ENCODE peak calls at places on chromosomes 12 and 14, in four cellular contexts. Q is K562; O is naive thymus-derived CD4-positive, alpha-beta T cell; H is HepG2. K is an unnamed sample.

GRCh38 chr14:68598621-68599447 is 194.0 kb downstream of the ZFP36L1 start:
- DNase-seq in O (no peak), Q (no peak), H (peak), K (peak)

GRCh38 chr12:109836916-109837315 is 3.7 kb upstream of the TRPV4 start:
- DNase-seq in O (no peak), Q (no peak), H (no peak), K (no peak)

GRCh38 chr12:108582509-108582908 is 15.4 kb downstream of the TMEM119 start:
- DNase-seq in Q (no peak), H (no peak), O (no peak), K (no peak)

GRCh38 chr12:52280319-52280795 is 5.9 kb downstream of the KRT86 start:
- DNase-seq in O (no peak), H (peak), Q (no peak), K (peak)

GRCh38 chr12:5230151-5230550 is 186.5 kb downstream of the KCNA5 start:
- DNase-seq in O (no peak), Q (no peak), H (no peak), K (no peak)

GRCh38 chr12:70671698-70672097 is 34.5 kb upstream of the PTPRB start:
- DNase-seq in H (no peak), O (no peak), Q (no peak), K (no peak)

GRCh38 chr12:113978080-113978479 is 12.0 kb upstream of the RBM19 start:
- DNase-seq in O (no peak), Q (no peak), H (no peak), K (no peak)

GRCh38 chr14:74169906-74170305 is 69.3 kb upstream of the VSX2 start:
- DNase-seq in H (no peak), O (no peak), Q (no peak), K (no peak)

GRCh38 chr12:123270380-123271181 is 1.1 kb downstream of the CDK2AP1 start:
- DNase-seq in Q (no peak), H (peak), O (no peak), K (peak)

GRCh38 chr12:25933001-25933400 is 25.5 kb upstream of the RASSF8 start:
- DNase-seq in H (no peak), Q (no peak), O (no peak), K (no peak)

GRCh38 chr12:131357152-131357747 is 353.6 kb upstream of the SFSWAP start:
- DNase-seq in H (no peak), Q (no peak), O (no peak), K (no peak)

GRCh38 chr12:105334568-105334967 is 4.1 kb downstream of the C12orf75 start:
- DNase-seq in O (no peak), H (no peak), Q (no peak), K (no peak)

GRCh38 chr14:37036669-37037341 is 135.6 kb downstream of the SLC25A21 start:
- DNase-seq in Q (no peak), O (no peak), H (peak), K (no peak)

GRCh38 chr14:102937331-102938175 is 15.1 kb downstream of the AMN start:
- DNase-seq in O (no peak), H (no peak), Q (no peak), K (no peak)

GRCh38 chr14:77024171-77024627 is 4.3 kb downstream of the IRF2BPL start:
- DNase-seq in H (peak), O (peak), Q (peak), K (peak)

GRCh38 chr12:101826766-101827368 is 3.9 kb downstream of the GNPTAB start:
- DNase-seq in O (no peak), H (no peak), Q (no peak), K (no peak)

GRCh38 chr12:100913872-100914600 is 119.5 kb downstream of the ANO4 start:
- DNase-seq in O (no peak), Q (no peak), H (no peak), K (no peak)

DNA sequence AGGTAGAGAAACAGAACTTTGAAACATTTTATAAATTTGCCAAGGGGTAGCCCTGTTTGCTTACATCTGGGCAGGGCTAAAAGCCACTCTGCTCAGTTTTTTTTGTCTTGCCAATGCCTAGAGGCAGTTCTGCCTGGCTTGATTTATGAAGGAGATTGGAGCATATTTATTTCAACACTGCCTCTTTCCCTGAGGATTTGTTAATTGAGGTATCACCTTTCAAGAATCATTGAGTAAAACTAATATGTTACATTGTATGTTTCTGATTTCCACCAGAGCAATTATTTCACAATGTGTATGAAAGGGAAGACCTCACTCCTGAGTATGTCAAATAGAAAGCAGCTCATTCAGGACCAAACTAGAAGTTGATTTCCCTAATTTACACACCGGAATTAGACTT is 160.8 kb downstream of the GXYLT1 start:
- DNase-seq in O (no peak), Q (no peak), H (no peak), K (no peak)
- H3K27ac ChIP-seq in O (no peak), Q (no peak), H (no peak), K (no peak)

GRCh38 chr14:99839696-99840095 is 46.5 kb downstream of the EML1 start:
- DNase-seq in Q (no peak), O (no peak), H (no peak), K (no peak)

GRCh38 chr14:99840774-99841305 is 47.6 kb downstream of the EML1 start:
- DNase-seq in Q (no peak), O (no peak), H (no peak), K (no peak)

GRCh38 chr14:99840265-99840664 is 47.1 kb downstream of the EML1 start:
- DNase-seq in Q (no peak), O (no peak), H (no peak), K (no peak)

GRCh38 chr14:99837822-99838221 is 44.6 kb downstream of the EML1 start:
- DNase-seq in Q (no peak), O (no peak), H (no peak), K (no peak)

DNA sequence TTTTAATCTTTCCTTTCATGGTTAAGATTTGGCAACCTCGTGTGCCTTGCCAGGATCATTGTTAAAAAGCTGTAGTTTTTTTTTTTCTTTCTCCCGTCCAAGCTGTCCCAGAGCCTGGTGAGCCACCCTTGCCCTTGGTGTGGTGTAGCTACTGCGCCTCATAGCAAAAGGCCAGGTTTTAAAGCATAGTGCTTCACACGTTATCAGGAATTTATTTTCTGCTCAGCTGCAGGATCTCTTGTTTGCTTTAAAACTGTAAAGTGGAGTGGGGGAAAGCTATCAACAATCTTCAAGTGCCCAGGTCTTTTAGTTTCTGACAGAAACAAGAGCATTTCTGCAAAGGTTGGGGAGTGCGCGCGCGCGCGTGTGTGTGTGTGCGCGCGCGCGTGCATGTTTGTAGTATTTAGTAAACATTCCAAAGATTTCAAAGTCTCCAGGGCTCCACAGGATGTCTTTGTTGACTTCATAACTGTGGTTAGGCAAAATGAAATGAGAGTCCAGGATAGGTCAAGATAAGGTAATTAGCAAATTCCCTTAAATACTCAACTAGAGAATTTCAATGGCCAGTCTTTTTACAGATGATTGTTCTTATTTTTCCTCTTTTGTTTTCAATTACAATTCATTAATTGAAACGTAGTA is 45.5 kb downstream of the EML1 start:
- DNase-seq in O (no peak), Q (no peak), H (peak), K (peak)
- H3K27ac ChIP-seq in O (no peak), Q (no peak), H (no peak), K (peak)

DNA sequence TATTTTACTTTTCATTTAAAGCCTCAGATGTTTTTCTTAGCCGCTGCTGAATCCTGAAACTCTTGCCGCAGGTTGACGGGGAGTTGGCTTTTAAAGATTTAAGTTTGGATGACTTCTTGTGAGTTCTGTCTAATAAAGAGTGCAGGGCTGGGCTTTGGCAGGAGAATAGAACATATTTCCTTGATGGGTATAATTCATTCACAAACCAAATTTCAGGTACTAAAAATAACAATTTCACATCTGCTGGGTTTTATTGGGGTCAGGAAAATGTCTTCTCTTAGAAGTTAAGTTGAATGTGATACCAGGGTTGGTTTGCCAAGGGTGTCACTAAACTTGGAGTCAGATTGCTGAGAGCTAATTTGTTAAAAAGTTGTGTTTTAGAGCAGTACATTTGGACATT is 9.7 kb downstream of the SP1 start:
- DNase-seq in Q (no peak), O (no peak), H (no peak), K (no peak)
- H3K27ac ChIP-seq in Q (peak), O (no peak), H (no peak), K (no peak)

DNA sequence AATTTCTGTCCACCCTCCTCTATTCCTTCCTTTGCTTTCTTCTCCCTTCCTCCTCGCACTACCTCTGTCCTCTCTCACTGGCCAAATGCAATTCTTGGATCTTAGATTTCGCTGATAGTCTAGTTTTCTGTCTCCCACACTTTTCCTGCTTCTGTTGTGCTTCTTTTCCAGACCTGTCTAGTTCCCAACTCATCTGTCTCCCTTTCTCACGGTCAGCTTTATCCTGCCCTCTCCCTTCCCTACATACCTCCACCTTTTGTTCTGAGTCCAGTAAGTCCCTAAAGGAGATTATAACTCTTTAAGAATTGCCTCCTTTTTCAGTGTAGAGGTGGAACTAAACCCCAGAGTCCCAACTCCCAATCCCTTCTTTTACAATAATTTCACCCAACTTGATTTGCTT is 880 bp upstream of the MMP14 start:
- DNase-seq in Q (no peak), O (no peak), H (no peak), K (no peak)
- H3K27ac ChIP-seq in Q (no peak), O (no peak), H (no peak), K (peak)

GRCh38 chr12:49511410-49511809 is 27.4 kb upstream of the KCNH3 start:
- DNase-seq in O (no peak), H (peak), Q (no peak), K (no peak)

GRCh38 chr12:49518914-49519573 is 19.8 kb upstream of the KCNH3 start:
- DNase-seq in O (no peak), Q (no peak), H (no peak), K (peak)

GRCh38 chr12:49519574-49519936 is 19.3 kb upstream of the KCNH3 start:
- DNase-seq in Q (no peak), H (no peak), O (no peak), K (no peak)

GRCh38 chr12:49512541-49512940 is 26.3 kb upstream of the KCNH3 start:
- DNase-seq in O (no peak), Q (no peak), H (no peak), K (no peak)

GRCh38 chr12:49515266-49515665 is 23.6 kb upstream of the KCNH3 start:
- DNase-seq in Q (no peak), H (no peak), O (no peak), K (no peak)
- H3K27ac ChIP-seq in Q (no peak), H (no peak), O (no peak), K (no peak)

GRCh38 chr14:82766128-82766527 is 1232.5 kb upstream of the SEL1L start:
- DNase-seq in Q (no peak), H (no peak), O (no peak), K (no peak)
- H3K27ac ChIP-seq in Q (no peak), H (no peak), O (no peak), K (no peak)

GRCh38 chr14:54696998-54697397 is 130.1 kb downstream of the SAMD4A start:
- DNase-seq in Q (no peak), H (no peak), O (no peak), K (no peak)

GRCh38 chr14:54699087-54699530 is 132.2 kb downstream of the SAMD4A start:
- DNase-seq in O (no peak), Q (no peak), H (no peak), K (peak)

GRCh38 chr14:54697806-54698205 is 130.9 kb downstream of the SAMD4A start:
- DNase-seq in O (no peak), H (no peak), Q (no peak), K (no peak)

GRCh38 chr14:54699735-54700134 is 132.8 kb downstream of the SAMD4A start:
- DNase-seq in H (no peak), O (no peak), Q (no peak), K (no peak)

DNA sequence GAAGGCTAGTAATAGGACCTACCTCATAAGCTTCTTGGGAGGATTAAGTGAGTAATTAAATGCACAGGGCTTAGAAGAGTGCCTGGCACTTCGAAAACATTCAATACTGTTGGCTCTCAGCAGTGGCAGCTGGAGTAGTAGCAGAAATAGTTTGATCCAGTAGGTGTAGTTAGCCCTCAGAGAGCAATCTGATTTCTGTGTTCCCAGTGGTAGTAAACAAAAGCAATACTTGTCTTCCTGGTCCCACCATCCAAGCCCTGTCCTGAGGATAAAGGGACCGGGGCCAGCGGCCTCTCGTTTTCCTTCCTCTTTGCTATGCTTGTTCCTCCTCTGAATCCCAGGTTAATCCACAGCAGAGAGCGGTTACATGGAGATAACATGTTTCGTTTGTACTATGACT is 131.6 kb downstream of the SAMD4A start:
- DNase-seq in H (no peak), O (no peak), Q (no peak), K (no peak)
- H3K27ac ChIP-seq in H (no peak), O (no peak), Q (no peak), K (peak)

DNA sequence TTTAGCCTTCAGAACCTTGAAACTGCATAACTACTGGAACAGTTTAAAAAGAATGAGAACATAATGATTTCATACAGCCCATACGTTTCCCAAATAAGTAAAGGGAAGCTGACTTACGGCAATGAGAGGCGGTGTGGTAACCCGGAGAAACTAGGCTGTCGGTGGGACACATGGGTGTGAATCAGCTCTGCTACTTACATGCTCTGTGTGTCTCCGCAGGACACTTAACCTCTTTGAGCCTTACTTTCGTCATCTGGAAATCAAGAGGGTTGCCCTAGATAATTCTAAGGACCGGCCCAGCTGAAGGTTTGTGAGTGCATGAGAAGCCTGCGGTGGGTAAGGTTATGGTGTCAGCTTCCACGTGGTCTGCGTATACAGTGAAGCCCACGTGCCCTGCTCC is 49.3 kb upstream of the PLEKHG3 start:
- DNase-seq in Q (no peak), H (no peak), O (no peak), K (no peak)
- H3K27ac ChIP-seq in Q (no peak), H (peak), O (no peak), K (peak)

K was measured in hepatocyte.